ENCODE peak calls at places on chromosome 21, in six cellular contexts. R is GM23338, T is hepatocyte, Y is PC-3, I is MM.1S, S is neural progenitor cell. Z is an unnamed sample.

GRCh38 chr21:44421901-44422840 is 33.1 kb upstream of the LRRC3 start:
- DNase-seq in S (no peak), T (no peak), I (no peak), R (no peak), Y (no peak), Z (no peak)

GRCh38 chr21:46227811-46228344 is 696 bp downstream of the LSS start:
- DNase-seq in R (peak), Y (no peak), I (peak), T (peak), S (peak), Z (peak)

GRCh38 chr21:25161571-25161970 is 445.7 kb downstream of the MRPL39 start:
- DNase-seq in I (no peak), Y (no peak), T (no peak), S (no peak), R (no peak), Z (no peak)

GRCh38 chr21:27060190-27060589 is 93.3 kb upstream of the ADAMTS5 start:
- DNase-seq in Y (no peak), T (no peak), S (no peak), I (no peak), R (no peak), Z (no peak)

GRCh38 chr21:24290151-24290833 is 1317.0 kb downstream of the MRPL39 start:
- DNase-seq in S (no peak), T (no peak), Y (no peak), R (no peak), I (peak), Z (no peak)

GRCh38 chr21:29084372-29084771 is 10.9 kb upstream of the CCT8 start:
- DNase-seq in T (no peak), Y (no peak), I (no peak), R (no peak), S (no peak), Z (no peak)

GRCh38 chr21:45998871-45999580 is 17.5 kb downstream of the COL6A1 start:
- DNase-seq in Y (no peak), S (no peak), T (no peak), I (no peak), R (no peak), Z (no peak)

GRCh38 chr21:46414965-46415275 is 43.8 kb upstream of the DIP2A start:
- DNase-seq in I (no peak), S (no peak), Y (no peak), T (no peak), R (no peak), Z (no peak)

GRCh38 chr21:21664871-21665270 is 666.7 kb downstream of the NCAM2 start:
- DNase-seq in S (no peak), R (no peak), T (no peak), Y (no peak), I (no peak), Z (no peak)

GRCh38 chr21:19122371-19122770 is 718.8 kb upstream of the TMPRSS15 start:
- DNase-seq in Y (no peak), I (no peak), S (no peak), R (no peak), T (no peak), Z (no peak)

GRCh38 chr21:16775056-16775455 is 737.8 kb upstream of the CXADR start:
- DNase-seq in Y (no peak), I (no peak), S (peak), T (no peak), R (peak), Z (no peak)

GRCh38 chr21:27154451-27155129 is 187.7 kb upstream of the ADAMTS5 start:
- DNase-seq in I (no peak), S (no peak), T (no peak), R (no peak), Y (no peak), Z (no peak)

GRCh38 chr21:26124421-26124833 is 46.1 kb downstream of the APP start:
- DNase-seq in T (peak), R (no peak), Y (no peak), S (no peak), I (no peak), Z (no peak)

GRCh38 chr21:25189497-25189896 is 417.8 kb downstream of the MRPL39 start:
- DNase-seq in Y (no peak), T (no peak), I (no peak), S (no peak), R (no peak), Z (no peak)

GRCh38 chr21:42056468-42056867 is 14.6 kb upstream of the UMODL1 start:
- DNase-seq in T (peak), I (no peak), Y (peak), S (no peak), R (no peak), Z (no peak)

GRCh38 chr21:44299458-44300261 is at the start of gene PFKL:
- DNase-seq in T (peak), S (peak), R (peak), Y (peak), I (peak), Z (peak)

GRCh38 chr21:14814282-14814681 is 250.5 kb downstream of the NRIP1 start:
- DNase-seq in T (no peak), Y (no peak), I (no peak), R (no peak), S (no peak), Z (no peak)
- TF ChIP-seq EZH2phosphoT487 in T (no peak), Y (no peak), I (no peak), R (no peak), S (no peak), Z (no peak)

DNA sequence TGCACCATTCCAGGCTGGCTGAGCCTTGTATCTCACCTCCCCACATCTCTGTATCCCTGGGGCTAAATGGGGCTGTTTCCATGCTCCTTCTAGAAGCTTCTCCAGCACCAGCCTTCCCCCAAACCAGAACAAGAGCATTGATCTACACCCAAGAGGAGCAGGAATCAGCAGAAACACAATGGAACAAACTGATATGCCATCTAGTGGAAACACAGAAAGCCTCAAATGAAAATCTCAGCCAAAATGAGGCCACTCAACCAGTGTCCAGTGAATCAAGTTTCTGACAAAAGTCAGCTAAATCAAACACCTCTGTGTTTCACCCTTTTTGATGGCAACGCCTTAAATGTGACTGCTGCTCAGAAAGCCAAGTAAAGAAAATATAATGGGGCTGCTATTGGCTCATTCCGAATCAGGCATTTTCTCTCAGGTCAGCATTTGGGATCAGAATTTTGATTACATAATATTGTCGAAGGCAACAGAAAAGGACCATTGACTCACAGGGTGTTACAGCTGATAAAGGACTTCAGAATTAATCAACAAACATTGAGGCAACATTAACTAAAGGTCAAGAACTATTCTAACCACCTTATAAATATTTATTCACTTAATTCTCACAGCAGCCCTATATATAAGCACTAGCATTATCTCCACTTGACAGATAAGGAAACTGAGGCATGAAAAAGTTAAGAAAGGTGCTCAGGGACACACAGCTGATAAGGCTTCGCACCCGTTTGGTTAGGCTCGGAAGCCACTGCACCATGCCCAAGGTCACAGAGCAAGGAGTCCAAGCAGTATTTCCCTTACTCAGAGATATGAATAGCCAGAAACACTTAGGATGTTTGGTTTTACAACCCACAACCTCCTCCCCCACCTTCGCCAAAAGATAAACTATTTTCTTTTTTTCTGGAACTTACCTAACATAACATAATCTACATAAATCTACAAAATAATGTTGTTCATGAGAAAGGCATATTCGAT is 85.8 kb upstream of the KCNJ15 start:
- DNase-seq in I (no peak), T (no peak), Y (peak), R (peak), S (no peak), Z (no peak)
- TF ChIP-seq CTCF in I (no peak), T (peak), Y (no peak), R (no peak), S (no peak), Z (peak)

GRCh38 chr21:30168086-30168485 is 1.5 kb upstream of the CLDN17 start:
- DNase-seq in I (no peak), Y (peak), T (no peak), S (no peak), R (no peak), Z (no peak)
- H2AFZ ChIP-seq in I (no peak), Y (peak), T (no peak), S (peak), R (peak), Z (no peak)

GRCh38 chr21:36186506-36187399 is 30.1 kb downstream of the DOP1B start:
- DNase-seq in T (no peak), Y (no peak), S (no peak), R (no peak), I (no peak), Z (no peak)
- TF ChIP-seq EZH2phosphoT487 in T (no peak), Y (no peak), S (no peak), R (no peak), I (no peak), Z (no peak)

GRCh38 chr21:39854572-39854971 is 12.7 kb upstream of the PCP4 start:
- DNase-seq in S (no peak), T (no peak), I (no peak), Y (no peak), R (peak), Z (no peak)
- TF ChIP-seq CTCF in S (peak), T (no peak), I (peak), Y (no peak), R (peak), Z (peak)

DNA sequence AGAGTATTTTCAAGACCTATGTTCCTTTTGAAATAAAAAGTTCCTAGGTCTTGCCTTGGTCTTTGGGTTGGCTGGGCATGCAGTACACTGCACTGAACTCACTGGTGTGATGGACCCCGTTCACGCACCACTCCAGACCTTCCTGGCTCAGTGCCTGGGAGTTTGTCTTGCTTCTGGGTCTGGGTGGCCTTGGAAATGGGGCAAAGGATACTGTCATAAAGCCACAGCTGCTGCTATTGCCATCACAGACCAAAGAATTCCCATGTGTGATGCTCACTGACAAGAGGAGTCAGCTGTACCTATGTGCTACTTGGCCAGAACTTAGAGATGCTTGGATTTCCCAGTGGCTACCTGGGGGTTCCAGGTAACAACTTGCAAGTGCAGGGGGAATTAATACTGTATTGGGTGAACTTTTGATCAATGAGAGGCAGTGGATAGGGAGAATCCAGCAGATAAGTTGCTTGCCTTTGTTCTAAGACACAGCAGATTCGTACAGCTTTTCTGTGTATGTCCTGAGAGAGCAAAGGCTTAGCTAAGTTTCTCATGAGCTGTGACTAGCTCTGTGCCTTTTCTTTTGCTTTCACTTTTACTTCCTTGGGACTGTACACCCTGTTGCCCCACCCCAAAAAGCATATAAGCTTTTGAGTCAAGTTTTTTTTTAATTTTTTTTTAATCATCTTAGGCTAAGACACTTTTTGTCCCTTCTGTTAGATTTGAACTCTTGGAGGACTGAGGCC is 115.3 kb downstream of the RUNX1 start:
- DNase-seq in I (peak), S (no peak), R (no peak), T (no peak), Y (no peak), Z (no peak)
- H2AFZ ChIP-seq in I (peak), S (no peak), R (no peak), T (no peak), Y (no peak), Z (no peak)

DNA sequence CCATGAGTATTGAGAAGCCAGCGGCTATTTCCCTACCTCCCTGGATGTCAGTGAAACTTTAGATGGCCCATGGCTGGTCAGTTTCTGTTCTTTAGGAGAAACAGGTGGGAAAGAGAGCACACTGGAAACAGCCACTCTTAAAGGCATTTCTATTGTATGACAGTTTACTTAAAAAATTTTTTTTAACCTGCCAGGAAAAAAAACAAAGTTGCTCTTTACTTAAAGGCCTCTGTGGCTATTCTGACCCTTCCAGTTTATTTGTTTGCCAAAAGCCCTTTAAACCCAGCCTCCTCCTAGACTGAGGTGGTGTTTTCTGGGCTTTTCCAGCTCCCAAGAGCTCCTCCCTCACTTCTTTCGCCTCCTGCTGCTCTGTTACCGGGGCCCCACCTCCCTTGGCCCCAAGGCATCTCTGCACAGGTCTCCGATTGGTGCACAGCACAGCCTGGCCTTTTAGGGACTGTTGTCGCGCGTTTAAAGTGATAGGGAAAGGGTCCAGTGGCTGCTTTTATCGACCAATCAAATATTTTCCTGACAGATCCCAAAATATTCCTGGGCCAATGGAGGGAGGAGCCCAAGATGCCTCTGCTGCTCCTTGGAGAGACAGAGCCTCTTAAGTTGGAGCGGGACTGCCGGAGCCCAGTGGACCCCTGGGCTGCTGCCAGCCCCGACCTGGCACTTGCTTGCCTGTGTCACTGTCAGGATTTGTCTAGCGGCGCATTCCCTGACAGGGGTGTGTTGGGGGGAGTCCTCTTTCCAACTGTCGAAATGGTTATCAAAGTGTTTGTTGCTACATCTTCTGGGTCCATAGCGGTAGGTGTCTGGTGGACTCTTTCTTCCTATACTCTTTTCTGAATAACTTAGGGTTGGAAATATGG is at the start of gene SH3BGR:
- DNase-seq in I (no peak), T (no peak), R (peak), Y (peak), S (peak), Z (no peak)
- TF ChIP-seq EZH2phosphoT487 in I (no peak), T (no peak), R (no peak), Y (no peak), S (no peak), Z (no peak)

GRCh38 chr21:35401476-35401875 is 352.4 kb upstream of the RUNX1 start:
- DNase-seq in I (no peak), S (no peak), T (no peak), Y (peak), R (no peak), Z (no peak)

GRCh38 chr21:35399002-35399401 is 349.9 kb upstream of the RUNX1 start:
- DNase-seq in R (no peak), T (no peak), I (no peak), S (no peak), Y (no peak), Z (no peak)

GRCh38 chr21:35398366-35398982 is 349.4 kb upstream of the RUNX1 start:
- DNase-seq in R (no peak), I (no peak), S (no peak), Y (no peak), T (no peak), Z (no peak)

GRCh38 chr21:35399706-35400105 is 350.6 kb upstream of the RUNX1 start:
- DNase-seq in R (no peak), I (no peak), T (no peak), S (no peak), Y (no peak), Z (peak)

DNA sequence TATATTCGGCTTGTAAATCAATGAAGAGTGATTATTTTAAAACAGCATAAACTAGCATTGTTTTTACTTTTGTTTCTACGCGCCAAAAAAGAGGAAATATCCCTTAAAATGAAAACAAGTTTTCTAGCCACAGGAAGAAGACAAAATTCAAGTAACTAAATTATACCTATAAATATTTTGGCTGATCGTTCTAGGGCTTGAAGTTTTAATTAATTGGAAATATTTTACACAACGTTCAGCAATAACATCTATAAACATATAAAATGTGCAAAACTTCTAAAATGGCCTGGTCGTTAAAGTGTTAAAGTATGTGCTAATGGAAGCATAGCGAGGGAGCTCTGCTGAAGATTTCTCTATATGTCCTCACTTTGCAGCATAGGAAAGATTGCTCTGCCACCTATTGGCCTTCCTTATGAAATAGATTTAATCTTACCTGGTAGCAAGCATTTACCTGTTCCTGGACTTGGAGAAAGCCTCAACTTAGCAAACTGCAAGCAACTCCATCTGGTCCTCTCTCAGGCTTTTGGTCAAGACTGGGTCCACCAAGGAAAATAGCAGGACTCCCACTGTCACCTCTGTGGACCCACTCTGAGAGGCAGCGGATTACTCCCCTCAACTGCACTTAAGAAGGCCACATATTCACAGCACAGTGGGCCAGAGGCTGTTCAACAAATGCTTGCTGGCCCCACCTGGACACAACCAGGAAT is 351.3 kb upstream of the RUNX1 start:
- DNase-seq in S (peak), R (peak), I (peak), T (peak), Y (peak), Z (peak)
- TF ChIP-seq CTCF in S (peak), R (peak), I (peak), T (peak), Y (peak), Z (peak)

GRCh38 chr21:33021150-33021549 is 4.6 kb upstream of the OLIG2 start:
- DNase-seq in I (no peak), T (no peak), S (no peak), R (no peak), Y (no peak), Z (no peak)
- H2AFZ ChIP-seq in I (no peak), T (no peak), S (no peak), R (no peak), Y (no peak), Z (no peak)